ENCODE peak calls at places on chromosomes 3 and 15, in eight cellular contexts. K is HTR-8/SVneo, J is hypothalamus, B is DMS153, R is tibial nerve, W is HFF-Myc, H is EL, D is COR-L47. X is an unnamed sample.

GRCh38 chr15:77025471-77025901 is 30.6 kb downstream of the PSTPIP1 start:
- DNase-seq in K (no peak), J (no peak), B (no peak), R (no peak), W (no peak), H (no peak), D (no peak), X (no peak)

GRCh38 chr3:146160233-146160963 is 586 bp downstream of the PLOD2 start:
- DNase-seq in K (peak; percentile 41), J (peak; percentile 5), B (peak; percentile 69), R (peak; percentile 63), W (peak; percentile 60), H (peak; percentile 84), D (peak; percentile 93), X (peak; percentile 92)

GRCh38 chr3:127431066-127431465 is 143.2 kb upstream of the PRR20G start:
- DNase-seq in K (no peak), J (no peak), B (no peak), R (peak; percentile 15), W (no peak), H (no peak), D (peak; percentile 45), X (peak; percentile 25)

GRCh38 chr3:47010050-47010712 is 30.7 kb downstream of the NBEAL2 start:
- DNase-seq in K (no peak), J (no peak), B (no peak), R (no peak), W (no peak), H (no peak), D (no peak), X (no peak)

GRCh38 chr15:77546050-77546501 is 86.6 kb downstream of the LINGO1 start:
- DNase-seq in K (peak; percentile 75), J (no peak), B (no peak), R (no peak), W (peak; percentile 64), H (peak; percentile 83), D (no peak), X (no peak)

GRCh38 chr3:50639055-50639494 is 22.1 kb downstream of the MAPKAPK3 start:
- DNase-seq in K (no peak), J (no peak), B (no peak), R (no peak), W (no peak), H (peak; percentile 82), D (no peak), X (no peak)

GRCh38 chr3:167318996-167319615 is 61.0 kb downstream of the ZBBX start:
- DNase-seq in K (no peak), J (no peak), B (peak; percentile 24), R (no peak), W (no peak), H (no peak), D (peak; percentile 50), X (peak; percentile 13)

GRCh38 chr15:70575251-70576227 is 187.8 kb downstream of the UACA start:
- DNase-seq in K (no peak), J (no peak), B (no peak), R (peak; percentile 17), W (peak; percentile 63), H (no peak), D (no peak), X (no peak)

GRCh38 chr3:197758512-197758911 is 8.8 kb downstream of the FYTTD1 start:
- DNase-seq in K (no peak), J (no peak), B (no peak), R (no peak), W (no peak), H (no peak), D (no peak), X (no peak)

GRCh38 chr3:185646382-185647133 is 60.5 kb downstream of the SENP2 start:
- DNase-seq in K (no peak), J (no peak), B (peak; percentile 1), R (no peak), W (no peak), H (no peak), D (no peak), X (peak; percentile 64)

GRCh38 chr15:101049856-101050646 is 130.9 kb downstream of the LRRK1 start:
- DNase-seq in K (no peak), J (no peak), B (no peak), R (no peak), W (no peak), H (no peak), D (no peak), X (no peak)

GRCh38 chr3:114451561-114452018 is 157.8 kb downstream of the TIGIT start:
- DNase-seq in K (no peak), J (no peak), B (peak; percentile 44), R (peak; percentile 49), W (no peak), H (no peak), D (no peak), X (peak; percentile 27)

GRCh38 chr15:63076136-63077005 is 33.8 kb downstream of the TPM1 start:
- DNase-seq in K (no peak), J (no peak), B (no peak), R (no peak), W (no peak), H (no peak), D (no peak), X (no peak)

GRCh38 chr3:94615275-94616065 is 552.6 kb downstream of the NSUN3 start:
- DNase-seq in K (no peak), J (no peak), B (no peak), R (no peak), W (no peak), H (no peak), D (peak; percentile 55), X (no peak)

GRCh38 chr3:129555616-129556357 is 12.8 kb downstream of the H1-8 start:
- DNase-seq in K (no peak), J (no peak), B (no peak), R (no peak), W (no peak), H (no peak), D (no peak), X (no peak)

GRCh38 chr3:177284383-177284881 is 87.2 kb upstream of the TBL1XR1 start:
- DNase-seq in K (peak; percentile 48), J (no peak), B (no peak), R (peak; percentile 32), W (peak; percentile 31), H (peak; percentile 45), D (no peak), X (peak; percentile 27)

GRCh38 chr3:128076783-128077624 is 24.8 kb downstream of the SEC61A1 start:
- DNase-seq in K (no peak), J (no peak), B (no peak), R (no peak), W (no peak), H (no peak), D (peak; percentile 1), X (no peak)

GRCh38 chr3:50163572-50163971 is 8.4 kb downstream of the SEMA3F start:
- DNase-seq in K (no peak), J (no peak), B (no peak), R (no peak), W (no peak), H (no peak), D (no peak), X (no peak)

GRCh38 chr3:43379343-43379742 is 93.0 kb downstream of the SNRK start:
- DNase-seq in K (no peak), J (no peak), B (no peak), R (no peak), W (no peak), H (peak; percentile 52), D (no peak), X (no peak)

GRCh38 chr3:49469037-49469875 is 811 bp upstream of the DAG1 start:
- DNase-seq in K (peak; percentile 76), J (peak; percentile 36), B (no peak), R (peak; percentile 54), W (peak; percentile 59), H (peak; percentile 93), D (peak; percentile 15), X (peak; percentile 61)

GRCh38 chr15:32872606-32873291 is 154.9 kb downstream of the GREM1 start:
- DNase-seq in K (no peak), J (no peak), B (no peak), R (peak; percentile 43), W (no peak), H (no peak), D (no peak), X (no peak)

GRCh38 chr15:78243491-78243941 is 9.2 kb upstream of the ACSBG1 start:
- DNase-seq in K (no peak), J (no peak), B (no peak), R (no peak), W (no peak), H (no peak), D (peak; percentile 54), X (no peak)

GRCh38 chr15:90957105-90957790 is 2.6 kb downstream of the RCCD1 start:
- DNase-seq in K (peak; percentile 20), J (no peak), B (no peak), R (no peak), W (no peak), H (peak; percentile 53), D (no peak), X (no peak)

GRCh38 chr3:15347737-15348110 is 15.3 kb upstream of the SH3BP5 start:
- DNase-seq in K (no peak), J (no peak), B (no peak), R (no peak), W (no peak), H (no peak), D (no peak), X (no peak)

X was measured in NCI-H146.